ENCODE peak calls at places on chromosome X, in seven cellular contexts. One of them, this sample, is unnamed.

GRCh38 chrX:136183917-136184316 is 36.6 kb downstream of the FHL1 start:
- DNase-seq in CD8-positive, alpha-beta T cell: no peak
- DNase-seq in dorsolateral prefrontal cortex: no peak
- DNase-seq in NCI-H774: no peak
- DNase-seq in endothelial cell: no peak
- DNase-seq in activated CD4-positive, alpha-beta T cell treated with anti-CD3 and anti-CD28 coated beads, Interleukin-2, amount 50 U/mL, for 1 hour: no peak
- DNase-seq in uterus: no peak
- DNase-seq in this sample: no peak

GRCh38 chrX:20410540-20410939 is 143.8 kb upstream of the RPS6KA3 start:
- DNase-seq in CD8-positive, alpha-beta T cell: no peak
- DNase-seq in dorsolateral prefrontal cortex: no peak
- DNase-seq in NCI-H774: no peak
- DNase-seq in endothelial cell: no peak
- DNase-seq in activated CD4-positive, alpha-beta T cell treated with anti-CD3 and anti-CD28 coated beads, Interleukin-2, amount 50 U/mL, for 1 hour: no peak
- DNase-seq in uterus: no peak
- DNase-seq in this sample: no peak

GRCh38 chrX:8849945-8850344 is 48.8 kb upstream of the FAM9A start:
- DNase-seq in CD8-positive, alpha-beta T cell: no peak
- DNase-seq in dorsolateral prefrontal cortex: no peak
- DNase-seq in NCI-H774: no peak
- DNase-seq in endothelial cell: no peak
- DNase-seq in activated CD4-positive, alpha-beta T cell treated with anti-CD3 and anti-CD28 coated beads, Interleukin-2, amount 50 U/mL, for 1 hour: no peak
- DNase-seq in uterus: no peak
- DNase-seq in this sample: no peak

GRCh38 chrX:46634577-46634976 is 61.0 kb downstream of the CHST7 start:
- DNase-seq in CD8-positive, alpha-beta T cell: no peak
- DNase-seq in dorsolateral prefrontal cortex: no peak
- DNase-seq in NCI-H774: no peak
- DNase-seq in endothelial cell: no peak
- DNase-seq in activated CD4-positive, alpha-beta T cell treated with anti-CD3 and anti-CD28 coated beads, Interleukin-2, amount 50 U/mL, for 1 hour: no peak
- DNase-seq in uterus: no peak
- DNase-seq in this sample: no peak

GRCh38 chrX:150312931-150313330 is 50.2 kb upstream of the MAMLD1 start:
- DNase-seq in CD8-positive, alpha-beta T cell: no peak
- DNase-seq in dorsolateral prefrontal cortex: no peak
- DNase-seq in NCI-H774: no peak
- DNase-seq in endothelial cell: no peak
- DNase-seq in activated CD4-positive, alpha-beta T cell treated with anti-CD3 and anti-CD28 coated beads, Interleukin-2, amount 50 U/mL, for 1 hour: no peak
- DNase-seq in uterus: no peak
- DNase-seq in this sample: no peak

GRCh38 chrX:13254076-13254785 is 65.6 kb downstream of the ATXN3L start:
- DNase-seq in CD8-positive, alpha-beta T cell: no peak
- DNase-seq in dorsolateral prefrontal cortex: no peak
- DNase-seq in NCI-H774: no peak
- DNase-seq in endothelial cell: no peak
- DNase-seq in activated CD4-positive, alpha-beta T cell treated with anti-CD3 and anti-CD28 coated beads, Interleukin-2, amount 50 U/mL, for 1 hour: no peak
- DNase-seq in uterus: peak; percentile 36
- DNase-seq in this sample: no peak

GRCh38 chrX:54708404-54708803 is 89.7 kb downstream of the ITIH6 start:
- DNase-seq in CD8-positive, alpha-beta T cell: no peak
- DNase-seq in dorsolateral prefrontal cortex: no peak
- DNase-seq in NCI-H774: no peak
- DNase-seq in endothelial cell: no peak
- DNase-seq in activated CD4-positive, alpha-beta T cell treated with anti-CD3 and anti-CD28 coated beads, Interleukin-2, amount 50 U/mL, for 1 hour: no peak
- DNase-seq in uterus: no peak
- DNase-seq in this sample: no peak

GRCh38 chrX:22349116-22349515 is 76.4 kb downstream of the CBLL2 start:
- DNase-seq in CD8-positive, alpha-beta T cell: no peak
- DNase-seq in dorsolateral prefrontal cortex: no peak
- DNase-seq in NCI-H774: no peak
- DNase-seq in endothelial cell: no peak
- DNase-seq in activated CD4-positive, alpha-beta T cell treated with anti-CD3 and anti-CD28 coated beads, Interleukin-2, amount 50 U/mL, for 1 hour: no peak
- DNase-seq in uterus: no peak
- DNase-seq in this sample: no peak

GRCh38 chrX:117376460-117376859 is 740.1 kb downstream of the KLHL13 start:
- DNase-seq in CD8-positive, alpha-beta T cell: no peak
- DNase-seq in dorsolateral prefrontal cortex: no peak
- DNase-seq in NCI-H774: no peak
- DNase-seq in endothelial cell: no peak
- DNase-seq in activated CD4-positive, alpha-beta T cell treated with anti-CD3 and anti-CD28 coated beads, Interleukin-2, amount 50 U/mL, for 1 hour: no peak
- DNase-seq in uterus: no peak
- DNase-seq in this sample: no peak

GRCh38 chrX:12412561-12412960 is 274.3 kb downstream of the FRMPD4 start:
- DNase-seq in CD8-positive, alpha-beta T cell: no peak
- DNase-seq in dorsolateral prefrontal cortex: no peak
- DNase-seq in NCI-H774: no peak
- DNase-seq in endothelial cell: no peak
- DNase-seq in activated CD4-positive, alpha-beta T cell treated with anti-CD3 and anti-CD28 coated beads, Interleukin-2, amount 50 U/mL, for 1 hour: no peak
- DNase-seq in uterus: no peak
- DNase-seq in this sample: no peak

GRCh38 chrX:153647461-153648357 is 706 bp downstream of the DUSP9 start:
- DNase-seq in CD8-positive, alpha-beta T cell: no peak
- DNase-seq in dorsolateral prefrontal cortex: no peak
- DNase-seq in NCI-H774: no peak
- DNase-seq in endothelial cell: no peak
- DNase-seq in activated CD4-positive, alpha-beta T cell treated with anti-CD3 and anti-CD28 coated beads, Interleukin-2, amount 50 U/mL, for 1 hour: no peak
- DNase-seq in uterus: peak; percentile 11
- DNase-seq in this sample: no peak

GRCh38 chrX:147478899-147479298 is 432.8 kb upstream of the FMR1 start:
- DNase-seq in CD8-positive, alpha-beta T cell: no peak
- DNase-seq in dorsolateral prefrontal cortex: no peak
- DNase-seq in NCI-H774: no peak
- DNase-seq in endothelial cell: no peak
- DNase-seq in activated CD4-positive, alpha-beta T cell treated with anti-CD3 and anti-CD28 coated beads, Interleukin-2, amount 50 U/mL, for 1 hour: no peak
- DNase-seq in uterus: no peak
- DNase-seq in this sample: no peak

GRCh38 chrX:39681885-39682284 is 415.9 kb downstream of the BCOR start:
- DNase-seq in CD8-positive, alpha-beta T cell: no peak
- DNase-seq in dorsolateral prefrontal cortex: no peak
- DNase-seq in NCI-H774: no peak
- DNase-seq in endothelial cell: no peak
- DNase-seq in activated CD4-positive, alpha-beta T cell treated with anti-CD3 and anti-CD28 coated beads, Interleukin-2, amount 50 U/mL, for 1 hour: no peak
- DNase-seq in uterus: no peak
- DNase-seq in this sample: no peak

GRCh38 chrX:38799995-38800394 is 1.3 kb upstream of the MID1IP1 start:
- DNase-seq in CD8-positive, alpha-beta T cell: no peak
- DNase-seq in dorsolateral prefrontal cortex: no peak
- DNase-seq in NCI-H774: no peak
- DNase-seq in endothelial cell: no peak
- DNase-seq in activated CD4-positive, alpha-beta T cell treated with anti-CD3 and anti-CD28 coated beads, Interleukin-2, amount 50 U/mL, for 1 hour: no peak
- DNase-seq in uterus: no peak
- DNase-seq in this sample: no peak

GRCh38 chrX:13837290-13837745 is 20.4 kb upstream of the GPM6B start:
- DNase-seq in CD8-positive, alpha-beta T cell: no peak
- DNase-seq in dorsolateral prefrontal cortex: peak; percentile 59
- DNase-seq in NCI-H774: no peak
- DNase-seq in endothelial cell: no peak
- DNase-seq in activated CD4-positive, alpha-beta T cell treated with anti-CD3 and anti-CD28 coated beads, Interleukin-2, amount 50 U/mL, for 1 hour: no peak
- DNase-seq in uterus: no peak
- DNase-seq in this sample: no peak

GRCh38 chrX:19846995-19847790 is 40.2 kb downstream of the SH3KBP1 start:
- DNase-seq in CD8-positive, alpha-beta T cell: no peak
- DNase-seq in dorsolateral prefrontal cortex: no peak
- DNase-seq in NCI-H774: no peak
- DNase-seq in endothelial cell: no peak
- DNase-seq in activated CD4-positive, alpha-beta T cell treated with anti-CD3 and anti-CD28 coated beads, Interleukin-2, amount 50 U/mL, for 1 hour: peak; percentile 6
- DNase-seq in uterus: peak; percentile 34
- DNase-seq in this sample: no peak

GRCh38 chrX:331145-331771 is 12.7 kb upstream of the GTPBP6 start:
- DNase-seq in CD8-positive, alpha-beta T cell: no peak
- DNase-seq in dorsolateral prefrontal cortex: peak; percentile 42
- DNase-seq in NCI-H774: no peak
- DNase-seq in endothelial cell: no peak
- DNase-seq in activated CD4-positive, alpha-beta T cell treated with anti-CD3 and anti-CD28 coated beads, Interleukin-2, amount 50 U/mL, for 1 hour: no peak
- DNase-seq in uterus: no peak
- DNase-seq in this sample: peak; percentile 3

GRCh38 chrX:153878969-153879653 is 6.9 kb downstream of the L1CAM start:
- DNase-seq in CD8-positive, alpha-beta T cell: no peak
- DNase-seq in dorsolateral prefrontal cortex: no peak
- DNase-seq in NCI-H774: no peak
- DNase-seq in endothelial cell: no peak
- DNase-seq in activated CD4-positive, alpha-beta T cell treated with anti-CD3 and anti-CD28 coated beads, Interleukin-2, amount 50 U/mL, for 1 hour: no peak
- DNase-seq in uterus: no peak
- DNase-seq in this sample: peak; percentile 82

GRCh38 chrX:44873415-44874270 is 655 bp downstream of the KDM6A start:
- DNase-seq in CD8-positive, alpha-beta T cell: peak; percentile 19
- DNase-seq in dorsolateral prefrontal cortex: peak; percentile 55
- DNase-seq in NCI-H774: peak; percentile 1
- DNase-seq in endothelial cell: peak; percentile 63
- DNase-seq in activated CD4-positive, alpha-beta T cell treated with anti-CD3 and anti-CD28 coated beads, Interleukin-2, amount 50 U/mL, for 1 hour: peak; percentile 39
- DNase-seq in uterus: peak; percentile 59
- DNase-seq in this sample: no peak

GRCh38 chrX:45233541-45233940 is 32.9 kb upstream of the DIPK2B start:
- DNase-seq in CD8-positive, alpha-beta T cell: no peak
- DNase-seq in dorsolateral prefrontal cortex: no peak
- DNase-seq in NCI-H774: no peak
- DNase-seq in endothelial cell: no peak
- DNase-seq in activated CD4-positive, alpha-beta T cell treated with anti-CD3 and anti-CD28 coated beads, Interleukin-2, amount 50 U/mL, for 1 hour: no peak
- DNase-seq in uterus: no peak
- DNase-seq in this sample: no peak

GRCh38 chrX:353566-354535 is 32.9 kb downstream of the PPP2R3B start:
- DNase-seq in CD8-positive, alpha-beta T cell: no peak
- DNase-seq in dorsolateral prefrontal cortex: no peak
- DNase-seq in NCI-H774: no peak
- DNase-seq in endothelial cell: no peak
- DNase-seq in activated CD4-positive, alpha-beta T cell treated with anti-CD3 and anti-CD28 coated beads, Interleukin-2, amount 50 U/mL, for 1 hour: no peak
- DNase-seq in uterus: no peak
- DNase-seq in this sample: no peak

GRCh38 chrX:8044861-8045434 is 117.7 kb upstream of the PNPLA4 start:
- DNase-seq in CD8-positive, alpha-beta T cell: no peak
- DNase-seq in dorsolateral prefrontal cortex: no peak
- DNase-seq in NCI-H774: no peak
- DNase-seq in endothelial cell: no peak
- DNase-seq in activated CD4-positive, alpha-beta T cell treated with anti-CD3 and anti-CD28 coated beads, Interleukin-2, amount 50 U/mL, for 1 hour: no peak
- DNase-seq in uterus: no peak
- DNase-seq in this sample: no peak

GRCh38 chrX:118392726-118393125 is 46.8 kb downstream of the WDR44 start:
- DNase-seq in CD8-positive, alpha-beta T cell: no peak
- DNase-seq in dorsolateral prefrontal cortex: no peak
- DNase-seq in NCI-H774: no peak
- DNase-seq in endothelial cell: no peak
- DNase-seq in activated CD4-positive, alpha-beta T cell treated with anti-CD3 and anti-CD28 coated beads, Interleukin-2, amount 50 U/mL, for 1 hour: no peak
- DNase-seq in uterus: no peak
- DNase-seq in this sample: no peak

GRCh38 chrX:74297766-74298165 is 6.2 kb upstream of the ZCCHC13 start:
- DNase-seq in CD8-positive, alpha-beta T cell: no peak
- DNase-seq in dorsolateral prefrontal cortex: no peak
- DNase-seq in NCI-H774: no peak
- DNase-seq in endothelial cell: no peak
- DNase-seq in activated CD4-positive, alpha-beta T cell treated with anti-CD3 and anti-CD28 coated beads, Interleukin-2, amount 50 U/mL, for 1 hour: no peak
- DNase-seq in uterus: no peak
- DNase-seq in this sample: no peak

GRCh38 chrX:76520273-76521054 is 93.0 kb downstream of the MAGEE1 start:
- DNase-seq in CD8-positive, alpha-beta T cell: no peak
- DNase-seq in dorsolateral prefrontal cortex: no peak
- DNase-seq in NCI-H774: no peak
- DNase-seq in endothelial cell: no peak
- DNase-seq in activated CD4-positive, alpha-beta T cell treated with anti-CD3 and anti-CD28 coated beads, Interleukin-2, amount 50 U/mL, for 1 hour: no peak
- DNase-seq in uterus: no peak
- DNase-seq in this sample: no peak

GRCh38 chrX:65586491-65586890 is 51.9 kb upstream of the LAS1L start:
- DNase-seq in CD8-positive, alpha-beta T cell: no peak
- DNase-seq in dorsolateral prefrontal cortex: no peak
- DNase-seq in NCI-H774: no peak
- DNase-seq in endothelial cell: no peak
- DNase-seq in activated CD4-positive, alpha-beta T cell treated with anti-CD3 and anti-CD28 coated beads, Interleukin-2, amount 50 U/mL, for 1 hour: no peak
- DNase-seq in uterus: no peak
- DNase-seq in this sample: no peak

GRCh38 chrX:39020051-39020669 is 218.9 kb downstream of the MID1IP1 start:
- DNase-seq in CD8-positive, alpha-beta T cell: no peak
- DNase-seq in dorsolateral prefrontal cortex: no peak
- DNase-seq in NCI-H774: no peak
- DNase-seq in endothelial cell: no peak
- DNase-seq in activated CD4-positive, alpha-beta T cell treated with anti-CD3 and anti-CD28 coated beads, Interleukin-2, amount 50 U/mL, for 1 hour: no peak
- DNase-seq in uterus: no peak
- DNase-seq in this sample: no peak

GRCh38 chrX:15170927-15171326 is 99.0 kb downstream of the ASB9 start:
- DNase-seq in CD8-positive, alpha-beta T cell: no peak
- DNase-seq in dorsolateral prefrontal cortex: no peak
- DNase-seq in NCI-H774: no peak
- DNase-seq in endothelial cell: no peak
- DNase-seq in activated CD4-positive, alpha-beta T cell treated with anti-CD3 and anti-CD28 coated beads, Interleukin-2, amount 50 U/mL, for 1 hour: no peak
- DNase-seq in uterus: no peak
- DNase-seq in this sample: no peak

GRCh38 chrX:38656350-38656915 is 95.1 kb downstream of the TSPAN7 start:
- DNase-seq in CD8-positive, alpha-beta T cell: no peak
- DNase-seq in dorsolateral prefrontal cortex: no peak
- DNase-seq in NCI-H774: no peak
- DNase-seq in endothelial cell: no peak
- DNase-seq in activated CD4-positive, alpha-beta T cell treated with anti-CD3 and anti-CD28 coated beads, Interleukin-2, amount 50 U/mL, for 1 hour: no peak
- DNase-seq in uterus: no peak
- DNase-seq in this sample: peak; percentile 5

GRCh38 chrX:99703467-99703866 is 706.6 kb downstream of the PCDH19 start:
- DNase-seq in CD8-positive, alpha-beta T cell: no peak
- DNase-seq in dorsolateral prefrontal cortex: no peak
- DNase-seq in NCI-H774: no peak
- DNase-seq in endothelial cell: no peak
- DNase-seq in activated CD4-positive, alpha-beta T cell treated with anti-CD3 and anti-CD28 coated beads, Interleukin-2, amount 50 U/mL, for 1 hour: no peak
- DNase-seq in uterus: no peak
- DNase-seq in this sample: no peak

GRCh38 chrX:32524385-32524784 is 687.0 kb downstream of the DMD start:
- DNase-seq in CD8-positive, alpha-beta T cell: no peak
- DNase-seq in dorsolateral prefrontal cortex: no peak
- DNase-seq in NCI-H774: no peak
- DNase-seq in endothelial cell: no peak
- DNase-seq in activated CD4-positive, alpha-beta T cell treated with anti-CD3 and anti-CD28 coated beads, Interleukin-2, amount 50 U/mL, for 1 hour: no peak
- DNase-seq in uterus: no peak
- DNase-seq in this sample: peak; percentile 31

GRCh38 chrX:51569561-51569960 is 49.2 kb downstream of the CENPVL3 start:
- DNase-seq in CD8-positive, alpha-beta T cell: no peak
- DNase-seq in dorsolateral prefrontal cortex: no peak
- DNase-seq in NCI-H774: no peak
- DNase-seq in endothelial cell: no peak
- DNase-seq in activated CD4-positive, alpha-beta T cell treated with anti-CD3 and anti-CD28 coated beads, Interleukin-2, amount 50 U/mL, for 1 hour: no peak
- DNase-seq in uterus: no peak
- DNase-seq in this sample: no peak

GRCh38 chrX:27675493-27675892 is 85.3 kb downstream of the DCAF8L2 start:
- DNase-seq in CD8-positive, alpha-beta T cell: no peak
- DNase-seq in dorsolateral prefrontal cortex: no peak
- DNase-seq in NCI-H774: no peak
- DNase-seq in endothelial cell: no peak
- DNase-seq in activated CD4-positive, alpha-beta T cell treated with anti-CD3 and anti-CD28 coated beads, Interleukin-2, amount 50 U/mL, for 1 hour: no peak
- DNase-seq in uterus: no peak
- DNase-seq in this sample: no peak

This sample was measured in NCI-H1092.